ENCODE peak calls at places on chromosomes 3 and 15, in six cellular contexts. B is chondrocyte; L is kidney glomerular epithelial cell; Q is omental fat pad; V is head of caudate nucleus; J is stimulated activated CD4-positive, alpha-beta T cell treated with anti-CD3 and anti-CD28 coated beads, Interleukin-12 subunit alpha, Interleukin-12 subunit beta, amount 100 ng/mL, for 24 hours. E is an unnamed sample.

GRCh38 chr15:26864664-26865191 is 2.1 kb upstream of the GABRA5 start:
- DNase-seq in B (no peak), L (peak), Q (no peak), V (peak), J (no peak), E (peak)

GRCh38 chr3:179613807-179614206 is 9.2 kb downstream of the NDUFB5 start:
- DNase-seq in B (no peak), L (peak), Q (no peak), V (no peak), J (no peak), E (no peak)

GRCh38 chr15:74799843-74800558 is 12.6 kb upstream of the LMAN1L start:
- DNase-seq in B (no peak), L (peak), Q (peak), V (peak), J (peak), E (peak)

GRCh38 chr3:3648961-3649360 is 150.3 kb upstream of the LRRN1 start:
- DNase-seq in B (no peak), L (no peak), Q (no peak), V (no peak), J (no peak), E (no peak)

GRCh38 chr3:168212664-168213255 is 117.0 kb upstream of the GOLIM4 start:
- DNase-seq in B (no peak), L (no peak), Q (no peak), V (peak), J (no peak), E (no peak)

GRCh38 chr15:90918034-90918788 is 14.1 kb downstream of the HDDC3 start:
- DNase-seq in B (no peak), L (no peak), Q (no peak), V (no peak), J (no peak), E (no peak)

GRCh38 chr3:101567528-101568317 is 6.1 kb downstream of the TRMT10C start:
- DNase-seq in B (no peak), L (no peak), Q (no peak), V (no peak), J (no peak), E (no peak)

GRCh38 chr3:164458986-164459385 is 619.3 kb downstream of the SI start:
- DNase-seq in B (no peak), L (peak), Q (no peak), V (no peak), J (no peak), E (no peak)

GRCh38 chr3:29291262-29291981 is 10.6 kb downstream of the RBMS3 start:
- DNase-seq in B (no peak), L (no peak), Q (no peak), V (no peak), J (no peak), E (no peak)

GRCh38 chr15:89790661-89791060 is 14.5 kb downstream of the MESP2 start:
- DNase-seq in B (peak), L (no peak), Q (no peak), V (no peak), J (no peak), E (no peak)

GRCh38 chr3:127777332-127777731 is 45.0 kb downstream of the MGLL start:
- DNase-seq in B (no peak), L (no peak), Q (no peak), V (no peak), J (no peak), E (no peak)

GRCh38 chr3:13548696-13549512 is at the start of gene FBLN2:
- DNase-seq in B (peak), L (no peak), Q (no peak), V (peak), J (no peak), E (no peak)

GRCh38 chr15:79811406-79812405 is 85.1 kb downstream of the MTHFS start:
- DNase-seq in B (no peak), L (no peak), Q (no peak), V (peak), J (no peak), E (no peak)

GRCh38 chr15:40251455-40252140 is 12.7 kb downstream of the PAK6 start:
- DNase-seq in B (no peak), L (no peak), Q (no peak), V (no peak), J (no peak), E (no peak)

GRCh38 chr15:50181983-50182232 is at the start of gene SLC27A2:
- DNase-seq in B (no peak), L (no peak), Q (no peak), V (no peak), J (no peak), E (no peak)

E was measured in amygdala.